ENCODE peak calls at places on chromosomes 3 and 15, in six cellular contexts. R is cardiac muscle cell; N is CMK; U is stimulated activated CD4-positive, alpha-beta T cell treated with anti-CD3 and anti-CD28 coated beads, TNF-alpha, amount 100 ng/mL, for 1 hour; E is EH; B is AG08395. V is an unnamed sample.

GRCh38 chr3:151788401-151788800 is 25.5 kb upstream of the AADAC start:
- DNase-seq in R (no peak), E (no peak), B (no peak), N (no peak), U (no peak), V (no peak)

GRCh38 chr15:22263738-22264137 is 183.4 kb downstream of the OR4M2 start:
- DNase-seq in U (no peak), B (no peak), N (no peak), R (no peak), E (no peak), V (no peak)

GRCh38 chr3:177816667-177817208 is 619.5 kb upstream of the TBL1XR1 start:
- DNase-seq in E (peak), N (no peak), B (peak), R (no peak), U (no peak), V (no peak)

GRCh38 chr3:170634663-170635096 is 48.8 kb upstream of the SLC7A14 start:
- DNase-seq in N (no peak), E (no peak), U (no peak), R (no peak), B (no peak), V (no peak)

GRCh38 chr3:21159565-21159950 is 591.5 kb downstream of the ZNF385D start:
- DNase-seq in U (no peak), N (no peak), R (no peak), E (peak), B (peak), V (no peak)

GRCh38 chr15:22989576-22990477 is 9.7 kb upstream of the CYFIP1 start:
- DNase-seq in B (peak), U (no peak), N (no peak), R (no peak), E (peak), V (no peak)

GRCh38 chr3:155391583-155391982 is 98.1 kb upstream of the STRIT1 start:
- DNase-seq in N (no peak), E (peak), B (peak), R (no peak), U (no peak), V (no peak)

GRCh38 chr3:130258532-130258952 is 86.9 kb upstream of the COL6A5 start:
- DNase-seq in N (no peak), R (no peak), E (no peak), U (no peak), B (peak), V (no peak)

GRCh38 chr3:96755519-96755918 is 58.9 kb upstream of the EPHA6 start:
- DNase-seq in E (no peak), N (no peak), B (no peak), R (no peak), U (no peak), V (no peak)

GRCh38 chr3:141401584-141402475 is 33.5 kb downstream of the ZBTB38 start:
- DNase-seq in E (peak), U (peak), B (peak), R (peak), N (peak), V (peak)

GRCh38 chr3:127525373-127525772 is 65.2 kb downstream of the TPRA1 start:
- DNase-seq in E (peak), N (no peak), B (peak), U (no peak), R (no peak), V (peak)

GRCh38 chr3:48826451-48826850 is 21.2 kb downstream of the PRKAR2A start:
- DNase-seq in B (peak), U (no peak), E (peak), N (no peak), R (no peak), V (peak)

GRCh38 chr15:32885711-32886110 is 167.9 kb downstream of the GREM1 start:
- DNase-seq in B (no peak), E (no peak), U (no peak), R (no peak), N (no peak), V (no peak)

GRCh38 chr15:51319539-51319938 is 18.9 kb downstream of the CYP19A1 start:
- DNase-seq in B (no peak), N (no peak), E (no peak), R (no peak), U (no peak), V (no peak)

GRCh38 chr3:69207036-69207435 is 84.6 kb upstream of the LMOD3 start:
- DNase-seq in R (no peak), E (no peak), N (no peak), B (no peak), U (no peak), V (no peak)

GRCh38 chr3:198079771-198080520 is 119.9 kb downstream of the LMLN start:
- DNase-seq in B (no peak), E (peak), N (no peak), U (peak), R (peak), V (peak)

GRCh38 chr15:70589221-70589620 is 174.1 kb downstream of the UACA start:
- DNase-seq in U (no peak), N (no peak), B (peak), R (no peak), E (peak), V (no peak)

GRCh38 chr3:186239321-186239720 is 122.7 kb downstream of the DGKG start:
- DNase-seq in U (no peak), B (no peak), E (no peak), R (peak), N (no peak), V (no peak)

GRCh38 chr15:69665641-69666091 is 213.0 kb downstream of the RPLP1 start:
- DNase-seq in N (no peak), U (no peak), R (peak), E (no peak), B (no peak), V (no peak)

GRCh38 chr15:62257991-62258390 is 92.9 kb upstream of the C2CD4B start:
- DNase-seq in E (no peak), B (no peak), U (no peak), N (no peak), R (no peak), V (no peak)

GRCh38 chr15:67190326-67190725 is 64.1 kb downstream of the AAGAB start:
- DNase-seq in N (no peak), R (no peak), U (no peak), E (no peak), B (no peak), V (no peak)

GRCh38 chr15:95520511-95520910 is 810.0 kb upstream of the NR2F2 start:
- DNase-seq in N (no peak), U (no peak), B (no peak), R (no peak), E (peak), V (no peak)

GRCh38 chr15:33005582-33005981 is 188.9 kb downstream of the FMN1 start:
- DNase-seq in N (no peak), R (no peak), U (no peak), B (no peak), E (no peak), V (no peak)

V was measured in lung microvascular endothelial cell.